ENCODE peak calls at places on chromosomes 6 and 20, in seven cellular contexts. S is transverse colon, Z is left ventricle myocardium inferior, C is sigmoid colon, B is cardiac muscle cell, M is lung, D is endothelial cell of umbilical vein. T is an unnamed sample.

GRCh38 chr6:79546186-79546585 is 9.0 kb upstream of the LCA5 start:
- DNase-seq in S (no peak), D (peak), B (peak), M (no peak), C (no peak), Z (no peak), T (no peak)

GRCh38 chr6:72826744-72827438 is 205.0 kb downstream of the KCNQ5 start:
- DNase-seq in Z (no peak), D (no peak), S (no peak), M (no peak), C (no peak), B (peak), T (no peak)

GRCh38 chr20:32509639-32510066 is 75.5 kb downstream of the NOL4L start:
- DNase-seq in Z (no peak), B (no peak), D (peak), M (no peak), C (no peak), S (peak), T (no peak)

GRCh38 chr6:143745160-143746133 is 67.7 kb downstream of the PHACTR2 start:
- DNase-seq in D (peak), M (peak), S (peak), Z (no peak), C (no peak), B (peak), T (no peak)

GRCh38 chr6:56091159-56091869 is 156.1 kb downstream of the COL21A1 start:
- DNase-seq in B (peak), Z (no peak), D (peak), C (no peak), S (no peak), M (no peak), T (no peak)

GRCh38 chr20:45823949-45824835 is 2.9 kb downstream of the TNNC2 start:
- DNase-seq in S (peak), B (peak), Z (peak), M (no peak), D (peak), C (peak), T (no peak)

GRCh38 chr20:6120491-6120988 is 2.3 kb downstream of the FERMT1 start:
- DNase-seq in M (no peak), Z (no peak), S (no peak), B (no peak), C (no peak), D (no peak), T (no peak)

GRCh38 chr6:80610821-80611220 is 504.4 kb downstream of the BCKDHB start:
- DNase-seq in B (peak), S (no peak), M (no peak), C (no peak), D (no peak), Z (no peak), T (no peak)

GRCh38 chr6:38909020-38909730 is 139.4 kb upstream of the GLP1R start:
- DNase-seq in C (no peak), D (peak), S (no peak), M (no peak), B (no peak), Z (no peak), T (no peak)

GRCh38 chr6:39835856-39836442 is 43.8 kb downstream of the DAAM2 start:
- DNase-seq in C (no peak), D (no peak), Z (no peak), S (no peak), B (peak), M (no peak), T (no peak)

GRCh38 chr20:32982617-32983458 is 21.4 kb downstream of the SUN5 start:
- DNase-seq in B (no peak), S (no peak), Z (peak), M (no peak), C (no peak), D (no peak), T (peak)

GRCh38 chr6:111892431-111892830 is 19.2 kb upstream of the FYN start:
- DNase-seq in C (no peak), B (no peak), Z (no peak), D (peak), M (no peak), S (no peak), T (no peak)

GRCh38 chr6:100176321-100176950 is 182.4 kb upstream of the MCHR2 start:
- DNase-seq in D (peak), M (no peak), S (no peak), B (peak), Z (no peak), C (no peak), T (no peak)

GRCh38 chr20:36919715-36920333 is 31.7 kb downstream of the SAMHD1 start:
- DNase-seq in B (peak), Z (no peak), D (peak), S (no peak), M (no peak), C (no peak), T (no peak)

GRCh38 chr20:56624786-56625681 is 4.1 kb upstream of the TFAP2C start:
- DNase-seq in C (no peak), S (no peak), M (no peak), B (no peak), D (no peak), Z (no peak), T (no peak)

GRCh38 chr6:70166088-70166958 is 136.6 kb downstream of the COL9A1 start:
- DNase-seq in Z (peak), S (peak), C (no peak), D (peak), B (peak), M (peak), T (no peak)

GRCh38 chr6:68777956-68778355 is 142.9 kb downstream of the ADGRB3 start:
- DNase-seq in C (no peak), Z (no peak), M (no peak), S (no peak), B (peak), D (no peak), T (no peak)

GRCh38 chr6:142819603-142820335 is 125.2 kb downstream of the HIVEP2 start:
- DNase-seq in S (no peak), B (peak), C (no peak), M (no peak), D (peak), Z (no peak), T (no peak)

GRCh38 chr6:45927421-45928234 is 88.0 kb downstream of the CLIC5 start:
- DNase-seq in C (no peak), Z (no peak), B (no peak), S (no peak), D (no peak), M (no peak), T (no peak)

GRCh38 chr20:34016736-34017135 is 23.0 kb downstream of the RALY start:
- DNase-seq in Z (no peak), S (no peak), B (no peak), D (no peak), C (no peak), M (no peak), T (no peak)

GRCh38 chr6:72595812-72596211 is 26.1 kb upstream of the KCNQ5 start:
- DNase-seq in D (no peak), B (no peak), Z (no peak), C (no peak), M (no peak), S (no peak), T (no peak)

GRCh38 chr20:23225407-23226060 is 125.1 kb upstream of the NXT1 start:
- DNase-seq in C (peak), D (no peak), M (peak), Z (peak), S (peak), B (peak), T (no peak)

GRCh38 chr6:22928775-22929174 is 359.4 kb downstream of the HDGFL1 start:
- DNase-seq in S (no peak), C (no peak), Z (no peak), M (no peak), D (no peak), B (no peak), T (no peak)

GRCh38 chr20:16069416-16070010 is 503.7 kb downstream of the KIF16B start:
- DNase-seq in B (no peak), D (no peak), Z (no peak), M (no peak), S (no peak), C (no peak), T (no peak)

GRCh38 chr6:77292564-77293546 is 170.4 kb downstream of the HTR1B start:
- DNase-seq in B (peak), S (no peak), Z (no peak), M (no peak), D (peak), C (no peak), T (no peak)

GRCh38 chr6:152858151-152858550 is 107.6 kb downstream of the VIP start:
- DNase-seq in Z (no peak), D (no peak), B (no peak), M (no peak), S (no peak), C (no peak), T (no peak)

GRCh38 chr6:30418448-30418847 is 70.9 kb upstream of the HLA-E start:
- DNase-seq in M (no peak), S (no peak), B (no peak), D (no peak), C (no peak), Z (no peak), T (peak)

GRCh38 chr6:39922821-39923220 is 11.4 kb downstream of the MOCS1 start:
- DNase-seq in C (no peak), Z (no peak), S (no peak), M (no peak), D (no peak), B (no peak), T (no peak)

GRCh38 chr20:56429496-56429895 is 17.4 kb downstream of the CASS4 start:
- DNase-seq in D (peak), C (no peak), S (no peak), M (no peak), B (peak), Z (no peak), T (no peak)

GRCh38 chr20:48703511-48704219 is 124.1 kb downstream of the PREX1 start:
- DNase-seq in M (no peak), C (peak), Z (no peak), D (no peak), B (no peak), S (no peak), T (no peak)
- H3K27ac ChIP-seq in M (no peak), C (no peak), Z (no peak), D (no peak), B (no peak), S (no peak), T (peak)

DNA sequence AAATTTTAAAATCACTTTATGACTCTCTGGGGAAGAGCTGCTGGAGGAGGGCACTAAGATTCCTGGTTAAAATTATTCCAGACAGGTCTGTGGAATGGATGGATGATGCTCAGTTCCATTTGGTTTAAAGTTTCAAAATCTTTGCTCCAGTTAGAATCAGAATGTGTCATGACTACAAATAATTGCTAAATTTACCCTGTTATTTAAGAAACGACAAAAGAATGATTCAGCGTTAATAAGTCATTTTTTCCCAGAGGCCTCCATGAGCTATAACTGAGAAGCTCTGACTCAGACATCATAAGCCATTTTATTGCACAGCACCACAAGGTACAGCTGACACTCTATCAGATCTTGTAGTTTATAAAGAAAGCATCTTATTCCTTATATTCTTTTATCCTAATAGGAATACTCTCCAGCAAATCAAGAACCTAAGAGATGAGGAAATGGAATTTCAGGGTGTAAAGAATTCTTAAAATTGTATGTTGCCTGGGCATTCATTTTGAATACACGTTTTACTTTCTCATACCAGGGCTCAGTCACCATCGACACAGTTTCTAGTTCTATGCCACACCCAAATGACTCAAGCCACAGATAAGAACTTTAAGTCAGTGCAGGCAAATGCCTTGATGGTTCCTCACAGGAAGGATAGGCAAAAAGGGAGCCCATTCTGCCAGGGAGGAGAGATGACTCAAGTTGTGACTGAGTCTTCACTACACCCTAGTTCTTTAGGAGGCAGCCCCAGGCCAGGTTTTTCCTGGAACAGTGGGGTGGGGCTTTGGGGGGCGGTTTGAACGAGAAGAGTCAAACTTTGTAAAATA is 636.0 kb downstream of the MMUT start:
- DNase-seq in M (no peak), B (peak), C (no peak), Z (no peak), D (peak), S (peak), T (no peak)
- H3K27ac ChIP-seq in M (no peak), B (no peak), C (no peak), Z (no peak), D (peak), S (peak), T (peak)

GRCh38 chr20:62685781-62686555 is 22.7 kb upstream of the NTSR1 start:
- DNase-seq in S (peak), Z (peak), B (no peak), M (peak), C (no peak), D (no peak), T (no peak)
- H3K27ac ChIP-seq in S (no peak), Z (no peak), B (no peak), M (no peak), C (no peak), D (no peak), T (no peak)

GRCh38 chr6:154228521-154228905 is 128.1 kb downstream of the IPCEF1 start:
- DNase-seq in M (no peak), D (no peak), S (no peak), C (no peak), B (no peak), Z (no peak), T (no peak)

GRCh38 chr6:154229796-154230195 is 126.8 kb downstream of the IPCEF1 start:
- DNase-seq in Z (no peak), M (no peak), B (no peak), C (no peak), S (no peak), D (no peak), T (no peak)

GRCh38 chr6:154226461-154226860 is 130.1 kb downstream of the IPCEF1 start:
- DNase-seq in S (no peak), Z (no peak), C (no peak), D (no peak), B (no peak), M (no peak), T (no peak)

GRCh38 chr6:154230390-154230789 is 126.2 kb downstream of the IPCEF1 start:
- DNase-seq in B (no peak), S (no peak), C (no peak), D (no peak), M (no peak), Z (no peak), T (no peak)

DNA sequence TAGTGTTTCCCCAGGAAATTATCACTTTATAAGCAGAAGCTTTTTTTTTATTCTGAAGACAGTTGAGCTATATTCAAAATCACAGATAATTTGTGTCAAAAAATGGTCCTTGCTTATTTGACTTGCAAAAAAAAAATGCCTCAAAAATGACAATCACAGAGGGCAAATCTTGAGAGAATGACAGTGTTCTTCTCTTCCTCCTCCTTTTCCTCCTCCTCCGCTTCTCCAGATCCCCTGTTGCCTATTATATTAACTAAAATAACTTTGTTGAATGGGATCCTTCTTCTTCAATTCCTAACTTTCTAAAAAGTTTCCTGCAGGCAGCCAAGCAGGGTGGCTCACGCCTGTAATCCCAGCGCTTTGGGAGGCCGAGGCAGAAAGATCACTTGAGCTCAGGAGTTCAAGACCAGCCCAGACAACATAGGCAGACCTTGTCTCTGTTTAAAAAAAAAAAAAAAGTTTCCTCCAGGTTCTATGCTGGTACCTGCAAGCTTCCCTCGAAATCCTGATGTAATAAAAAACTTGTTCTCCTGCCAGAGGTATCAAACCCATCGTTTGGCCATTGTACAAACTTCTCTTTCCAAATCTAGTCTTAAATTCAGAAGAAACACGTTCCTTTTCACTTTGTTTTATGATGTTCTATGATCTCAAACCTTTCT is 128.6 kb downstream of the IPCEF1 start:
- DNase-seq in B (no peak), S (no peak), M (no peak), C (no peak), Z (no peak), D (no peak), T (no peak)
- H3K27ac ChIP-seq in B (no peak), S (no peak), M (no peak), C (no peak), Z (no peak), D (no peak), T (no peak)

DNA sequence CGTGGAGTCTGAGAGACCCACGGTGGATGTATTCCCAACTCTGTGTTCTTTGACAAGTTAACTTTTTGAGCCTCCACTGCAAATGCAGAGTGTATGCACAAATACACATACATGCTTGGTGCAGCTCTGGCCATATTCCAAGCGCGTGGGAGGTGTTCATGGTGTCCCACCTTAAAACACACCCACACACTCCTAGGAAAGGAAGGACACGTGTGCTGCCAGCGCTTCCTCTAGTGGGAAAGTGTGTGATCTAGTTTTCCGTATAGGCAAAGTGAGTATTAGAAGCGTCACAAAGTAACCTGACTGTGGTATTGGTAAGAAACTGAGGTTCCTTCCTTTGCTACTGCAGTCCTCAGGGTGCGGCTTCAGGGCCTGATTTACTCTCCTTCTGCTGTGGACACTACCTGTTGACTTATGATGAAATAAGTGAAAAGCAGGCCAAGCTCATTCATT is 36.0 kb upstream of the MPC1 start:
- DNase-seq in D (no peak), B (no peak), S (no peak), C (no peak), M (no peak), Z (no peak), T (no peak)
- H3K27ac ChIP-seq in D (no peak), B (no peak), S (no peak), C (no peak), M (no peak), Z (no peak), T (no peak)

GRCh38 chr6:24891004-24891403 is 44.8 kb downstream of the RIPOR2 start:
- DNase-seq in D (no peak), C (no peak), Z (no peak), B (no peak), S (no peak), M (no peak), T (no peak)

GRCh38 chr6:24890471-24890870 is 45.3 kb downstream of the RIPOR2 start:
- DNase-seq in S (no peak), Z (no peak), D (no peak), C (no peak), M (no peak), B (no peak), T (no peak)

GRCh38 chr6:24888967-24889366 is 46.8 kb downstream of the RIPOR2 start:
- DNase-seq in M (no peak), D (no peak), S (no peak), Z (no peak), B (no peak), C (no peak), T (no peak)

GRCh38 chr6:24883618-24884017 is 52.1 kb downstream of the RIPOR2 start:
- DNase-seq in C (no peak), M (no peak), Z (no peak), S (no peak), D (no peak), B (peak), T (no peak)

DNA sequence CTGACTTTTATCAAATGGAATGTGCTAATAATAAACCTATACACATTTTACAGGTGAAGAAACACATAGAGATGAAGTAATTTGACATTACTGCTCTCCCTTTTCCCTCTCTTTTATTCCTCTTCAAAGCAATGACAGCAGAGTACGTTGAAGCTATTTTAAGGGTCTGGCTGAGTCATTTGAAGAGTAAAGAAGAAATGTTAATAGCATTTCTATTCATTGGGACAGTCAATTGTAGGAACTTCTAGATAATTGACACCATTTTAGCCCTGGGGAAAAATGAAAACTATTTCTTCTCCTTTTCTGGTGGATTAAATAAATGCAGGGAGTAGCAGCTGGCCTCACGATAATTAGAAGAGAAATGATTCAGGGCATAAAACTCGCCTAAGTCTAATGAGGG is 48.2 kb downstream of the RIPOR2 start:
- DNase-seq in D (no peak), C (no peak), Z (no peak), M (no peak), S (no peak), B (no peak), T (no peak)
- H3K27ac ChIP-seq in D (no peak), C (no peak), Z (no peak), M (no peak), S (no peak), B (no peak), T (no peak)

T was measured in suprapubic skin.